ENCODE peak calls at places on chromosomes 3 and 15, in four cellular contexts. One of them, this sample, is unnamed.

GRCh38 chr3:118931996-118932395 is 102.7 kb downstream of the IGSF11 start:
- DNase-seq in body of pancreas: no peak
- DNase-seq in A549: no peak
- DNase-seq in Peyer's patch: no peak
- DNase-seq in this sample: no peak

GRCh38 chr3:134366221-134366927 is 7.9 kb downstream of the AMOTL2 start:
- DNase-seq in body of pancreas: no peak
- DNase-seq in A549: no peak
- DNase-seq in Peyer's patch: peak; percentile 42
- DNase-seq in this sample: peak; percentile 1

GRCh38 chr3:157129782-157130137 is 30.2 kb downstream of the CCNL1 start:
- DNase-seq in body of pancreas: peak; percentile 14
- DNase-seq in A549: no peak
- DNase-seq in Peyer's patch: peak; percentile 64
- DNase-seq in this sample: peak; percentile 36

GRCh38 chr3:39388741-39389248 is 5.6 kb downstream of the SLC25A38 start:
- DNase-seq in body of pancreas: no peak
- DNase-seq in A549: no peak
- DNase-seq in Peyer's patch: no peak
- DNase-seq in this sample: no peak

GRCh38 chr3:134314588-134315285 is 59.5 kb downstream of the AMOTL2 start:
- DNase-seq in body of pancreas: no peak
- DNase-seq in A549: no peak
- DNase-seq in Peyer's patch: no peak
- DNase-seq in this sample: peak; percentile 2

GRCh38 chr3:29335438-29335837 is 54.6 kb downstream of the RBMS3 start:
- DNase-seq in body of pancreas: peak; percentile 70
- DNase-seq in A549: peak; percentile 51
- DNase-seq in Peyer's patch: no peak
- DNase-seq in this sample: peak; percentile 95

GRCh38 chr15:35665855-35666536 is 120.0 kb upstream of the DPH6 start:
- DNase-seq in body of pancreas: no peak
- DNase-seq in A549: no peak
- DNase-seq in Peyer's patch: no peak
- DNase-seq in this sample: peak; percentile 3

GRCh38 chr3:53044371-53045106 is 1.3 kb downstream of the SFMBT1 start:
- DNase-seq in body of pancreas: no peak
- DNase-seq in A549: peak; percentile 36
- DNase-seq in Peyer's patch: peak; percentile 64
- DNase-seq in this sample: peak; percentile 38

GRCh38 chr3:122464659-122465058 is 48.8 kb upstream of the WDR5B start:
- DNase-seq in body of pancreas: no peak
- DNase-seq in A549: no peak
- DNase-seq in Peyer's patch: no peak
- DNase-seq in this sample: no peak

GRCh38 chr3:70358978-70359580 is 46.6 kb upstream of the MDFIC2 start:
- DNase-seq in body of pancreas: peak; percentile 22
- DNase-seq in A549: peak; percentile 3
- DNase-seq in Peyer's patch: no peak
- DNase-seq in this sample: peak; percentile 13

GRCh38 chr15:101176625-101177024 is 75.2 kb downstream of the CHSY1 start:
- DNase-seq in body of pancreas: no peak
- DNase-seq in A549: no peak
- DNase-seq in Peyer's patch: no peak
- DNase-seq in this sample: peak; percentile 16

GRCh38 chr3:187262360-187262759 is 29.2 kb downstream of the MASP1 start:
- DNase-seq in body of pancreas: no peak
- DNase-seq in A549: no peak
- DNase-seq in Peyer's patch: no peak
- DNase-seq in this sample: no peak

GRCh38 chr3:169603661-169604060 is 59.9 kb downstream of the MECOM start:
- DNase-seq in body of pancreas: no peak
- DNase-seq in A549: no peak
- DNase-seq in Peyer's patch: no peak
- DNase-seq in this sample: no peak

GRCh38 chr3:171508676-171509075 is 48.5 kb upstream of the TNIK start:
- DNase-seq in body of pancreas: no peak
- DNase-seq in A549: no peak
- DNase-seq in Peyer's patch: no peak
- DNase-seq in this sample: no peak

GRCh38 chr3:146277953-146278631 is 27.2 kb upstream of the PLSCR4 start:
- DNase-seq in body of pancreas: no peak
- DNase-seq in A549: no peak
- DNase-seq in Peyer's patch: no peak
- DNase-seq in this sample: no peak

GRCh38 chr3:129723558-129724324 is 117.3 kb upstream of the PLXND1 start:
- DNase-seq in body of pancreas: peak; percentile 37
- DNase-seq in A549: no peak
- DNase-seq in Peyer's patch: no peak
- DNase-seq in this sample: peak; percentile 64

GRCh38 chr3:55000546-55000945 is 72.7 kb upstream of the LRTM1 start:
- DNase-seq in body of pancreas: peak; percentile 15
- DNase-seq in A549: peak; percentile 8
- DNase-seq in Peyer's patch: no peak
- DNase-seq in this sample: peak; percentile 69

GRCh38 chr3:4322635-4323034 is 19.5 kb downstream of the SETMAR start:
- DNase-seq in body of pancreas: no peak
- DNase-seq in A549: no peak
- DNase-seq in Peyer's patch: no peak
- DNase-seq in this sample: no peak

GRCh38 chr3:31819441-31819840 is 161.6 kb downstream of the OSBPL10 start:
- DNase-seq in body of pancreas: no peak
- DNase-seq in A549: no peak
- DNase-seq in Peyer's patch: no peak
- DNase-seq in this sample: no peak

GRCh38 chr15:67173786-67174185 is 80.7 kb downstream of the AAGAB start:
- DNase-seq in body of pancreas: no peak
- DNase-seq in A549: no peak
- DNase-seq in Peyer's patch: no peak
- DNase-seq in this sample: no peak

GRCh38 chr3:61522629-61523028 is 38.7 kb upstream of the PTPRG start:
- DNase-seq in body of pancreas: no peak
- DNase-seq in A549: no peak
- DNase-seq in Peyer's patch: no peak
- DNase-seq in this sample: no peak

GRCh38 chr3:123883656-123884257 is 375 bp downstream of the MYLK start:
- DNase-seq in body of pancreas: peak; percentile 28
- DNase-seq in A549: peak; percentile 18
- DNase-seq in Peyer's patch: no peak
- DNase-seq in this sample: no peak

GRCh38 chr3:166270428-166270827 is 433.2 kb upstream of the BCHE start:
- DNase-seq in body of pancreas: no peak
- DNase-seq in A549: no peak
- DNase-seq in Peyer's patch: no peak
- DNase-seq in this sample: no peak

GRCh38 chr3:186772281-186772885 is 11.0 kb upstream of the EIF4A2 start:
- DNase-seq in body of pancreas: no peak
- DNase-seq in A549: no peak
- DNase-seq in Peyer's patch: no peak
- DNase-seq in this sample: no peak

GRCh38 chr3:59820352-59820934 is 770.6 kb upstream of the CFAP20DC start:
- DNase-seq in body of pancreas: no peak
- DNase-seq in A549: no peak
- DNase-seq in Peyer's patch: no peak
- DNase-seq in this sample: no peak

GRCh38 chr15:57496594-57496945 is 95.1 kb upstream of the MYZAP start:
- DNase-seq in body of pancreas: no peak
- DNase-seq in A549: no peak
- DNase-seq in Peyer's patch: no peak
- DNase-seq in this sample: no peak

GRCh38 chr3:4894891-4895530 is 84.2 kb upstream of the BHLHE40 start:
- DNase-seq in body of pancreas: no peak
- DNase-seq in A549: no peak
- DNase-seq in Peyer's patch: no peak
- DNase-seq in this sample: no peak

GRCh38 chr3:141415959-141416358 is 47.7 kb downstream of the ZBTB38 start:
- DNase-seq in body of pancreas: no peak
- DNase-seq in A549: no peak
- DNase-seq in Peyer's patch: no peak
- DNase-seq in this sample: no peak
- H3K27ac ChIP-seq in body of pancreas: peak overlapping the region; percentile 25
- H3K27ac ChIP-seq in A549: peak overlapping the region; percentile 100
- H3K27ac ChIP-seq in Peyer's patch: no peak overlapping the region
- H3K27ac ChIP-seq in this sample: no peak overlapping the region

GRCh38 chr15:64161688-64162477 is 939 bp downstream of the PPIB start:
- DNase-seq in body of pancreas: no peak
- DNase-seq in A549: no peak
- DNase-seq in Peyer's patch: no peak
- DNase-seq in this sample: no peak
- H3K4me1 ChIP-seq in body of pancreas: peaks cover 55% of the 10 kb centered on the region
- H3K4me1 ChIP-seq in A549: peaks cover 32% of the 10 kb centered on the region
- H3K4me1 ChIP-seq in Peyer's patch: peaks cover 13% of the 10 kb centered on the region
- H3K4me1 ChIP-seq in this sample: peaks cover 29% of the 10 kb centered on the region

DNA sequence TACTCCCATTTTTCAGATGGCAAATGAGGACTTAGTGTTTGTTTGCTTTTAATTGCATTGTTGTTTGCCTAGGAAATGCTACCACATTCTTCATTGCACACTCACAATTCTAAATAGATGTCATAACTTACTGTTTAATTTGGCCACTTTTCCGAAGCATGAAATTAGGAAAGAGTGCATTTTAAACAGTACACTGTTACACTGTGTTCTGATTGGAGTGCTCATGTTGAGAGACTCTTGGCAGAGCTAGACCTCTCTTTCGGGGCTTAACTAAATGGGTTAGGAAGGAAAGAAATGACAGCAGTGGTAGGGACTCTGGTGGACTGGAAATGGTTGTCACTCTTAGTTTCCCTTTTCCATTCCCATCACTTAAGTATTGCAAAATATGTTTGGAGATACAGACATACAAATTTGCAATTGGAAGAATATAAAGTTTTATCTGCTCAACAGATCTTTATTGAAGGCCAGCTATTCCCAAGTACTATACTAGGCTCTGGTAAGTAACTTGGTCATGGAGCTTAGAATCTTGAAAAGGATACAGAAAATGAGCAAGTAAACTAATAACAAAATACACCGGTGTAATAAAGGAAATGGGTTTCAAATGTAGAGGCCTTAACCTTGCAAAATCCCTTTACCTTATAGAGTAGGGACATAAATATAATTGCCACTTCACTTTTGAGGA is 90.2 kb downstream of the DCUN1D1 start:
- DNase-seq in body of pancreas: no peak
- DNase-seq in A549: no peak
- DNase-seq in Peyer's patch: no peak
- DNase-seq in this sample: no peak
- TF ChIP-seq POLR2A in body of pancreas: no peak
- TF ChIP-seq POLR2A in A549: no peak
- TF ChIP-seq POLR2A in Peyer's patch: no peak
- TF ChIP-seq POLR2A in this sample: no peak

DNA sequence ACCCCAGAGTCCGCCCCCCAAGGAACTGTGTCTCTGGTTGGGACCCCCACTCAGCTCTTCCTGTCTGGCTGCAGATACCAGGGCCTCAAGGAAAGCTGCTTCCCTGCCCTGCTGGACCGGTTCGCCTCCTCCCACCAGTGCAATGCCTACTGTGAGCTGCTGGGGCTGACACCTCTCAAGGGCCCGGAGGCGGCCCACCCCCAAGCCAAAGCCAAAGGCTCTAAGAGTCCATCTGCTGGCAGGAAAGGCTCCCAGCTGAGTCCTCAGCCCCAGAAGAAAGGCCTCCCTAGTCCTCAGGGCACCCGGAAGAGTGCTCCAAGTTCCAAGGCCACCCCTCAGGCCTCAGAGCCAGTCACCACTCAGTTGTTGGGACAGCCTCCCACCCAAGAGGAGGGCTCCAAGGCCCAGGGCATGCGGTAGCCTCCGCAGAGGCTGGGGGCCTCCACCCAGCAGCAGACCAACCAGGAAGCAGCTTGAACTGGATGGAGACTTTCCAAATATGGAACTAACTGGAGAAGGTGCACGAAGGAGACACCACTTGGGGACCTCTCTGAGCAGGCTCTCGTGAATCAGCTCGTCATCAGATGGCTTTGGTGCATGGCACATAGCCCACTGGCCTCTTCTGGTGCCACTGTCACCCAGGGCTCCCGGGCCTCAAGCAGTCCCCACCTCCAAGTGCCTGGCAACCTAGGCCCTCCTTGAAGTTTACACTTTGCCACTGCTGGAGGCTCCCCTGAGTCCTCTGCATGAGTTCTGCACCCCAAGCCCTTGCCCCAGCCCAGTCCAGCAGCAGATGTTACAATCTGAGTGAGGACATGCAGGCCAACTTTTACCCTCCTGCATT is 16.2 kb upstream of the SLC28A1 start:
- DNase-seq in body of pancreas: no peak
- DNase-seq in A549: no peak
- DNase-seq in Peyer's patch: no peak
- DNase-seq in this sample: no peak
- H3K27ac ChIP-seq in body of pancreas: no peak overlapping the region
- H3K27ac ChIP-seq in A549: no peak overlapping the region
- H3K27ac ChIP-seq in Peyer's patch: no peak overlapping the region
- H3K27ac ChIP-seq in this sample: no peak overlapping the region

GRCh38 chr3:30633718-30634117 is 27.3 kb downstream of the TGFBR2 start:
- DNase-seq in body of pancreas: no peak
- DNase-seq in A549: no peak
- DNase-seq in Peyer's patch: no peak
- DNase-seq in this sample: no peak
- H3K4me1 ChIP-seq in body of pancreas: peaks cover 75% of the 10 kb centered on the region
- H3K4me1 ChIP-seq in A549: peaks cover 46% of the 10 kb centered on the region
- H3K4me1 ChIP-seq in Peyer's patch: peaks cover 32% of the 10 kb centered on the region
- H3K4me1 ChIP-seq in this sample: no peaks in the 10 kb centered on the region

DNA sequence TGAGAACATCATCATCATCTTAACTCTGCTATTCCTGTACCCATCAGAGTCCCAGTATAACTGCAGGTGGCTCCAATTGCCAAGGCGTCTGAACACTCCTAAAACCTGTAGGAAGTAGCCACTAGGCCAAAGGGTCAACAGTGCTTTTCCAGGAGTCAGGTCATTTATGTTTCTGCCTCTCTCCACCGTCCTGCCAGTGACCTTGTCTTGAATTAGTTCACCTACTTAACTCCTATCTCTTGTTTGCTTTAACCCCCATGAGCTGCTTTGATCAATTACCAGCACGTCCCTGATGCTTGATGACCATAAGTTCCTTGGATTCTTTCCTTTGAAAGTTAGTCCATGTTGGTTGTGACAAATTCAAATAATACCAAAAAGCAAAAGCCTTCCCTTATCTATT is 169.8 kb upstream of the ANKRD28 start:
- DNase-seq in body of pancreas: no peak
- DNase-seq in A549: no peak
- DNase-seq in Peyer's patch: no peak
- DNase-seq in this sample: no peak
- TF ChIP-seq POLR2A in body of pancreas: no peak
- TF ChIP-seq POLR2A in A549: no peak
- TF ChIP-seq POLR2A in Peyer's patch: no peak
- TF ChIP-seq POLR2A in this sample: no peak

GRCh38 chr15:85708402-85708932 is 86.3 kb downstream of the KLHL25 start:
- DNase-seq in body of pancreas: no peak
- DNase-seq in A549: no peak
- DNase-seq in Peyer's patch: no peak
- DNase-seq in this sample: peak; percentile 62
- H3K27ac ChIP-seq in body of pancreas: peak overlapping the region; percentile 89
- H3K27ac ChIP-seq in A549: peak overlapping the region; percentile 17
- H3K27ac ChIP-seq in Peyer's patch: peak overlapping the region; percentile 78
- H3K27ac ChIP-seq in this sample: peak overlapping the region; percentile 97

GRCh38 chr3:38005076-38006020 is 14.8 kb downstream of the VILL start:
- DNase-seq in body of pancreas: peak; percentile 81
- DNase-seq in A549: no peak
- DNase-seq in Peyer's patch: peak; percentile 56
- DNase-seq in this sample: peak; percentile 91
- H3K4me1 ChIP-seq in body of pancreas: peaks cover 46% of the 10 kb centered on the region
- H3K4me1 ChIP-seq in A549: peaks cover 4% of the 10 kb centered on the region
- H3K4me1 ChIP-seq in Peyer's patch: no peaks in the 10 kb centered on the region
- H3K4me1 ChIP-seq in this sample: peaks cover 20% of the 10 kb centered on the region

GRCh38 chr15:31024330-31024729 is 32.9 kb upstream of the MTMR10 start:
- DNase-seq in body of pancreas: no peak
- DNase-seq in A549: peak; percentile 68
- DNase-seq in Peyer's patch: no peak
- DNase-seq in this sample: no peak
- TF ChIP-seq POLR2A in body of pancreas: no peak
- TF ChIP-seq POLR2A in A549: no peak
- TF ChIP-seq POLR2A in Peyer's patch: no peak
- TF ChIP-seq POLR2A in this sample: no peak

This sample was measured in thyroid gland.